ENCODE peak calls at places on chromosomes 16 and 17, in six cellular contexts. One of them, this sample, is unnamed.

GRCh38 chr17:38728290-38728831 is 1.8 kb upstream of the CISD3 start:
- DNase-seq in SK-N-SH: no peak
- DNase-seq in fibroblast of lung: no peak
- DNase-seq in GM23248: no peak
- DNase-seq in foreskin fibroblast: no peak
- DNase-seq in PC-3: no peak
- DNase-seq in this sample: no peak

GRCh38 chr17:75517277-75517865 is 1.0 kb downstream of the TSEN54 start:
- DNase-seq in SK-N-SH: peak
- DNase-seq in fibroblast of lung: no peak
- DNase-seq in GM23248: no peak
- DNase-seq in foreskin fibroblast: peak
- DNase-seq in PC-3: peak
- DNase-seq in this sample: no peak

GRCh38 chr16:35198223-35199199 is 1739.1 kb downstream of the TP53TG3F start:
- DNase-seq in SK-N-SH: no peak
- DNase-seq in fibroblast of lung: no peak
- DNase-seq in GM23248: no peak
- DNase-seq in foreskin fibroblast: no peak
- DNase-seq in PC-3: no peak
- DNase-seq in this sample: no peak

GRCh38 chr16:49592507-49593422 is 219.2 kb downstream of the C16orf78 start:
- DNase-seq in SK-N-SH: peak
- DNase-seq in fibroblast of lung: peak
- DNase-seq in GM23248: peak
- DNase-seq in foreskin fibroblast: peak
- DNase-seq in PC-3: peak
- DNase-seq in this sample: no peak

GRCh38 chr16:24253192-24253591 is 2.9 kb upstream of the CACNG3 start:
- DNase-seq in SK-N-SH: peak
- DNase-seq in fibroblast of lung: peak
- DNase-seq in GM23248: peak
- DNase-seq in foreskin fibroblast: peak
- DNase-seq in PC-3: peak
- DNase-seq in this sample: no peak

GRCh38 chr17:40810505-40810904 is 10.7 kb upstream of the KRT28 start:
- DNase-seq in SK-N-SH: no peak
- DNase-seq in fibroblast of lung: peak
- DNase-seq in GM23248: no peak
- DNase-seq in foreskin fibroblast: peak
- DNase-seq in PC-3: peak
- DNase-seq in this sample: peak

GRCh38 chr17:42548070-42548837 is 4.5 kb upstream of the HSD17B1 start:
- DNase-seq in SK-N-SH: peak
- DNase-seq in fibroblast of lung: peak
- DNase-seq in GM23248: no peak
- DNase-seq in foreskin fibroblast: peak
- DNase-seq in PC-3: peak
- DNase-seq in this sample: no peak

GRCh38 chr16:3282103-3282746 is 1.1 kb upstream of the ZNF263 start:
- DNase-seq in SK-N-SH: peak
- DNase-seq in fibroblast of lung: peak
- DNase-seq in GM23248: peak
- DNase-seq in foreskin fibroblast: no peak
- DNase-seq in PC-3: peak
- DNase-seq in this sample: no peak

GRCh38 chr16:4935231-4935855 is 1.6 kb downstream of the PPL start:
- DNase-seq in SK-N-SH: no peak
- DNase-seq in fibroblast of lung: no peak
- DNase-seq in GM23248: peak
- DNase-seq in foreskin fibroblast: peak
- DNase-seq in PC-3: no peak
- DNase-seq in this sample: no peak

DNA sequence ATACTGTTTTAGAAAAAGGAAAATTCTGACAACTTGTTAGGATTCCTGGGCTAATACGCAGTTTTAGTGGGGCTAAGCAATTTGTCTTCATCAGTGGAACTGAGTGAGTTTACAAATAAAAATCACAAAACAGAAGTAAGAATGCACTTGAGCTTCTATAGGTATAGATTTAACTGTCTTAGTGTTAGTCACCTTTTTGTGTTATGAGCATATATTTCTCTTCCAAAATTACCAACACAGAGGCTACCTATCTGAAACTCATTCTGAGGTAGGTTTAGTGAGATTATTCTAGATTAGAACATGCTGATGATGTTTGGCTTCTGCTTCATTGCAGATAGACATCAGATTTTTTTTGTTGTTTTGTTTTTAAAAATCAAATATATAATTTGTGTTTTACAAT is 23.2 kb downstream of the METTL9 start:
- DNase-seq in SK-N-SH: no peak
- DNase-seq in fibroblast of lung: no peak
- DNase-seq in GM23248: no peak
- DNase-seq in foreskin fibroblast: no peak
- DNase-seq in PC-3: no peak
- DNase-seq in this sample: no peak
- H3K4me3 ChIP-seq in SK-N-SH: no peak
- H3K4me3 ChIP-seq in fibroblast of lung: no peak
- H3K4me3 ChIP-seq in GM23248: no peak
- H3K4me3 ChIP-seq in foreskin fibroblast: no peak
- H3K4me3 ChIP-seq in PC-3: no peak
- H3K4me3 ChIP-seq in this sample: no peak

DNA sequence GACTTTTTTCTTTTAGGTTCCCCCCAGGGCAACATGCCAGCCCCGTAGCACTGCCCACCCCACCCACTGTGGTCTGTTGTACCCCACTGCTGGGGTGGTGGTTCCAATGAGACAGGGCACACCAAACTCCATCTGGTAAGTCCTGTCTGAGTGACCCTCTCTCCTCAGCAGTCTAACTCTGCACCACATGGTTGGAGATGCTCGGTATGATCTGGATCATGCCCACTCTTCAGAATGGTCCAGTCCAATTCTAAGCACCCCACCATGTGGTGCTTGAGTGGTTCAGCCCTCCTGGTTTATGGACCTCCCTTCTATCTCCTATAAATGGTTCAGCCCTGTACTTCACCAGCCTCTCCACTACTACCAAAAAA is 5.9 kb downstream of the KDM6B start:
- DNase-seq in SK-N-SH: no peak
- DNase-seq in fibroblast of lung: peak
- DNase-seq in GM23248: peak
- DNase-seq in foreskin fibroblast: peak
- DNase-seq in PC-3: no peak
- DNase-seq in this sample: no peak
- H3K4me3 ChIP-seq in SK-N-SH: no peak
- H3K4me3 ChIP-seq in fibroblast of lung: peak
- H3K4me3 ChIP-seq in GM23248: no peak
- H3K4me3 ChIP-seq in foreskin fibroblast: no peak
- H3K4me3 ChIP-seq in PC-3: no peak
- H3K4me3 ChIP-seq in this sample: no peak

GRCh38 chr17:77434136-77435114 is 293.7 kb downstream of the SEC14L1 start:
- DNase-seq in SK-N-SH: peak
- DNase-seq in fibroblast of lung: no peak
- DNase-seq in GM23248: no peak
- DNase-seq in foreskin fibroblast: no peak
- DNase-seq in PC-3: no peak
- DNase-seq in this sample: no peak
- H3K4me3 ChIP-seq in SK-N-SH: peak
- H3K4me3 ChIP-seq in fibroblast of lung: no peak
- H3K4me3 ChIP-seq in GM23248: peak
- H3K4me3 ChIP-seq in foreskin fibroblast: peak
- H3K4me3 ChIP-seq in PC-3: no peak
- H3K4me3 ChIP-seq in this sample: peak

GRCh38 chr16:7513429-7513828 is 180.8 kb downstream of the RBFOX1 start:
- DNase-seq in SK-N-SH: peak
- DNase-seq in fibroblast of lung: no peak
- DNase-seq in GM23248: no peak
- DNase-seq in foreskin fibroblast: no peak
- DNase-seq in PC-3: no peak
- DNase-seq in this sample: no peak
- H3K4me3 ChIP-seq in SK-N-SH: no peak
- H3K4me3 ChIP-seq in fibroblast of lung: no peak
- H3K4me3 ChIP-seq in GM23248: no peak
- H3K4me3 ChIP-seq in foreskin fibroblast: no peak
- H3K4me3 ChIP-seq in PC-3: no peak
- H3K4me3 ChIP-seq in this sample: no peak

DNA sequence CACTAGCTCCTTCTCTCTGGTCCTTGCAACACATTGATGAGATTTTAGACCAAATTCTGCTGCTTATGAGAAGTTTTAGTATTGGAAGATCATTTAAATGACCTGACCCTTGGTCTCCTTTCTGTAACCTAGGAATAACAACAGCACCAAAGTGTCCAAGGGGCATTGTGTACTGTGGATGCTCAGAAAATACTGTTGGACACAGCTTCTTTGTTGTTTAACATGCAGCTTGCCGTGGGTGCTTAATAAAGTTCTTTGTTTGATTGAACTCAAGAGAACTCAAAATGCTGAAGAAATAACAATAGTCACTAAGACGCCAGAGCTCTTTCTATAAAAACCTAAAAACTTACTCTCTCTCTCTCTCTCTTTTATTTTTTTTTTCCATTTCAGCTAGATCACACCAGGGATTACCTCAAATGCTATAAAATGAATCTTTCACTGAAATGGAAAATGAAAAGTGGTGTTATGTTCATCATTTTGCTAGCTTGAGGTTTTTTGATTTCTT is 548.9 kb upstream of the CDH8 start:
- DNase-seq in SK-N-SH: no peak
- DNase-seq in fibroblast of lung: no peak
- DNase-seq in GM23248: no peak
- DNase-seq in foreskin fibroblast: no peak
- DNase-seq in PC-3: no peak
- DNase-seq in this sample: no peak
- H3K4me3 ChIP-seq in SK-N-SH: no peak
- H3K4me3 ChIP-seq in fibroblast of lung: no peak
- H3K4me3 ChIP-seq in GM23248: no peak
- H3K4me3 ChIP-seq in foreskin fibroblast: no peak
- H3K4me3 ChIP-seq in PC-3: no peak
- H3K4me3 ChIP-seq in this sample: no peak